ENCODE peak calls at places on chromosome 11, in five cellular contexts. Z is H1, B is GM12878, Y is K562, V is HCT116. A is an unnamed sample.

GRCh38 chr11:86162257-86162656 is 82.3 kb upstream of the EED start:
- DNase-seq in Z (no peak), B (no peak), Y (peak), V (no peak), A (peak)

GRCh38 chr11:19821993-19822392 is 109.4 kb downstream of the NAV2 start:
- DNase-seq in Z (no peak), B (no peak), Y (no peak), V (no peak), A (no peak)

GRCh38 chr11:17021550-17021949 is 7.3 kb upstream of the PLEKHA7 start:
- DNase-seq in Z (no peak), B (no peak), Y (no peak), V (no peak), A (no peak)

GRCh38 chr11:108975641-108976071 is 310.8 kb downstream of the DDX10 start:
- DNase-seq in Z (no peak), B (no peak), Y (no peak), V (no peak), A (no peak)

GRCh38 chr11:47928426-47928825 is 51.9 kb upstream of the PTPRJ start:
- DNase-seq in Z (no peak), B (no peak), Y (no peak), V (no peak), A (no peak)

GRCh38 chr11:111878385-111878765 is 590 bp downstream of the FDXACB1 start:
- DNase-seq in Z (no peak), B (no peak), Y (no peak), V (peak), A (no peak)

GRCh38 chr11:62370743-62371440 is 33.6 kb downstream of the ASRGL1 start:
- DNase-seq in Z (no peak), B (no peak), Y (no peak), V (no peak), A (no peak)

GRCh38 chr11:120400564-120401364 is 64.6 kb downstream of the ARHGEF12 start:
- DNase-seq in Z (no peak), B (peak), Y (no peak), V (peak), A (peak)

GRCh38 chr11:68081691-68082090 is 39.5 kb downstream of the CHKA start:
- DNase-seq in Z (no peak), B (no peak), Y (no peak), V (no peak), A (no peak)

GRCh38 chr11:109071712-109072524 is 350.1 kb upstream of the C11orf87 start:
- DNase-seq in Z (no peak), B (no peak), Y (no peak), V (no peak), A (no peak)

GRCh38 chr11:128213461-128213860 is 373.9 kb downstream of the ETS1 start:
- DNase-seq in Z (no peak), B (no peak), Y (no peak), V (no peak), A (no peak)

GRCh38 chr11:128506999-128507591 is 80.3 kb downstream of the ETS1 start:
- DNase-seq in Z (no peak), B (no peak), Y (no peak), V (no peak), A (peak)

GRCh38 chr11:44958165-44958564 is 7.5 kb upstream of the TP53I11 start:
- DNase-seq in Z (no peak), B (no peak), Y (no peak), V (no peak), A (no peak)

GRCh38 chr11:17979770-17980371 is 33.0 kb downstream of the SERGEF start:
- DNase-seq in Z (peak), B (no peak), Y (peak), V (no peak), A (peak)

GRCh38 chr11:58968251-58968711 is 29.0 kb downstream of the GLYATL1 start:
- DNase-seq in Z (no peak), B (no peak), Y (no peak), V (no peak), A (no peak)

GRCh38 chr11:125429174-125429707 is 66.8 kb downstream of the FEZ1 start:
- DNase-seq in Z (peak), B (no peak), Y (peak), V (peak), A (peak)

GRCh38 chr11:35649984-35650383 is 12.6 kb upstream of the TRIM44 start:
- DNase-seq in Z (no peak), B (no peak), Y (no peak), V (no peak), A (peak)

GRCh38 chr11:63923319-63923718 is 6.4 kb upstream of the RCOR2 start:
- DNase-seq in Z (no peak), B (no peak), Y (peak), V (no peak), A (no peak)

GRCh38 chr11:362642-363442 is 6.5 kb upstream of the B4GALNT4 start:
- DNase-seq in Z (no peak), B (no peak), Y (no peak), V (no peak), A (no peak)

GRCh38 chr11:66184728-66185127 is 83.7 kb upstream of the RAB1B start:
- DNase-seq in Z (no peak), B (no peak), Y (no peak), V (no peak), A (no peak)

GRCh38 chr11:12865871-12866595 is 143.1 kb upstream of the RASSF10 start:
- DNase-seq in Z (no peak), B (no peak), Y (no peak), V (no peak), A (no peak)

GRCh38 chr11:79896258-79896657 is 455.4 kb upstream of the TENM4 start:
- DNase-seq in Z (no peak), B (no peak), Y (no peak), V (no peak), A (no peak)

GRCh38 chr11:65559951-65560537 is 1.9 kb upstream of the LTBP3 start:
- DNase-seq in Z (no peak), B (no peak), Y (no peak), V (peak), A (peak)

GRCh38 chr11:78195917-78196545 is 7.3 kb downstream of the USP35 start:
- DNase-seq in Z (no peak), B (no peak), Y (no peak), V (no peak), A (no peak)

GRCh38 chr11:67082071-67082791 is 25.6 kb downstream of the RHOD start:
- DNase-seq in Z (peak), B (no peak), Y (peak), V (no peak), A (peak)

GRCh38 chr11:90241414-90241813 is 18.6 kb upstream of the CHORDC1 start:
- DNase-seq in Z (no peak), B (no peak), Y (no peak), V (no peak), A (no peak)

GRCh38 chr11:121864660-121865059 is 251.4 kb downstream of the BLID start:
- DNase-seq in Z (no peak), B (no peak), Y (no peak), V (no peak), A (no peak)

GRCh38 chr11:103378931-103379330 is 269.7 kb downstream of the DYNC2H1 start:
- DNase-seq in Z (no peak), B (no peak), Y (no peak), V (no peak), A (no peak)

GRCh38 chr11:119481021-119481666 is 58.2 kb upstream of the THY1 start:
- DNase-seq in Z (peak), B (peak), Y (peak), V (no peak), A (peak)

GRCh38 chr11:46106530-46107407 is 14.5 kb downstream of the PHF21A start:
- DNase-seq in Z (no peak), B (no peak), Y (peak), V (no peak), A (no peak)

GRCh38 chr11:10592331-10592730 is 23.9 kb upstream of the LYVE1 start:
- DNase-seq in Z (no peak), B (no peak), Y (no peak), V (peak), A (peak)

GRCh38 chr11:68505596-68505995 is 45.0 kb downstream of the PPP6R3 start:
- DNase-seq in Z (no peak), B (no peak), Y (no peak), V (no peak), A (no peak)

GRCh38 chr11:79077684-79078379 is 363.0 kb downstream of the TENM4 start:
- DNase-seq in Z (no peak), B (no peak), Y (no peak), V (no peak), A (peak)

GRCh38 chr11:119796363-119797060 is 67.5 kb upstream of the NECTIN1 start:
- DNase-seq in Z (no peak), B (no peak), Y (no peak), V (no peak), A (no peak)

GRCh38 chr11:96055706-96056387 is 131.9 kb upstream of the MTMR2 start:
- DNase-seq in Z (no peak), B (no peak), Y (no peak), V (no peak), A (no peak)

GRCh38 chr11:68661697-68662603 is 22.4 kb upstream of the GAL start:
- DNase-seq in Z (no peak), B (no peak), Y (no peak), V (no peak), A (no peak)

GRCh38 chr11:75583710-75584658 is 21.9 kb downstream of the SERPINH1 start:
- DNase-seq in Z (peak), B (no peak), Y (peak), V (no peak), A (peak)

GRCh38 chr11:8650401-8650990 is 32.0 kb downstream of the TRIM66 start:
- DNase-seq in Z (no peak), B (no peak), Y (no peak), V (no peak), A (no peak)
- H2AFZ ChIP-seq in Z (no peak), B (no peak), Y (no peak), V (no peak), A (no peak)

DNA sequence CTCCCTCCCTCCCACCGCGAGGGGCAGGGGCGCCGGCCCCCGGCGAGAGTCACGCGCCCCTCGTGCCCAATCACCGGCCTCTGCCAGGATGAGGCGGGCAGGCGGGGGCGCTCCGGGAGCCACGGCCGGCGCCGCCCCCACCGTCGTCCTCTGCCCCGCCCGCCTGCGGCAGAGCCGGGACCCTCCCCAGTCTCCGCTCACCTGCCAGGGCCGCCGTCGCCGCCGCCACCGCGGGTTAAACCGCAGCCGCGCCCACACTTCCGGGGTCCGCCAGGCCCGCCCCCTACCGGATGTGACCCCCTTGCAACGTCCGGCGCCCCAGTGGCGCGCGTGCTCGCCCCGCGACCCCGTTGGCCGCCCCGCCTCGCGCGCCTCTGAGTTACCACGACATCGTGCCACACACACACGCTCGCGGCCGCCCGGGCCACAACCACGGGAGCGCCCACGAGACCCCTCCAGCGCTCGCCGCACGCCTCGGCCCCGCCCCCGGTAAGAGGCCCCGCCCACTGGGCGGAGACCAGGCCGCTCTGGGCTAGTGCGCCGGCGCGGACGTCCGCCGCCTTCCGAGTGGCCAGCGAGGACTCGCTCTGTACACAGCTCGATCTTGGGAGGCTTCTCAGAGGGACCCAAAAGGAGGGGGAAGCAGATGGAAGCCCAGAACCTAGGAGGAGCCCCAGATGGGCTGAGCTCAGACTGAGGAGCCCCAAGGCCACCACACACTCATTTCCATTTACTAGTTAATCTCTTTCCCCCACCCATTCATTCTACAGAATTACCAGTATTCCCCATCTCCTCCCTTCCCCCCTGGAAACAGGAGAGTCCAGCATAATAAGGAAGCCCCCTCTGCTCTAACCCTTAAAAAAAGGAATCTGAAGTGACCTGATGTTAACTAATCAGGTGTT is at the start of gene VPS37C:
- DNase-seq in Z (peak), B (peak), Y (peak), V (peak), A (peak)
- TF ChIP-seq CTCF in Z (no peak), B (no peak), Y (no peak), V (no peak), A (no peak)

GRCh38 chr11:73229321-73230275 is 11.5 kb downstream of the P2RY2 start:
- DNase-seq in Z (no peak), B (no peak), Y (no peak), V (no peak), A (no peak)
- TF ChIP-seq POLR2AphosphoS5 in Z (no peak), B (no peak), Y (no peak), V (no peak), A (no peak)

DNA sequence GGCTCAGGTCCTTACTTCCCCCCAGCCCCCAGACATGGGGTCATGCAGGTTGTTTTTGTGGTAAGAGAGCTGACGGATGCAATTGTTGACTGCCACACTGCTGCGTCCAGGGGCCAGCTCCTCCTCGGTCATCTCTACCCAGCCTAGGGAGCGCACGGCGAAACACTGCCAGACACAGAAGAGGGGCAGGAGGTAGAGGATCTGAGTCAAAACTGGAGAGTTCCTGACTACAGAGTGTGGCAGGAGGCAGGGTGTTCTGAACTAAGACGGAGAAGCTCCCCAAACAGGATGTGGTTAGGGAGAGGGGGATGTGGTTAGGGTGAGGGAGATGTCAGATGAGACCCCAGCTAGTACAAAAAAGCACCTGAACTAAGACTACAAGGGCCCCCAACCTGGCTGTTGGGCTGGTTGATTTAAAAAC is 12.3 kb downstream of the SMPD1 start:
- DNase-seq in Z (no peak), B (peak), Y (no peak), V (no peak), A (no peak)
- H2AFZ ChIP-seq in Z (no peak), B (no peak), Y (no peak), V (no peak), A (no peak)

GRCh38 chr11:83115551-83115950 is 41.4 kb upstream of the PCF11 start:
- DNase-seq in Z (no peak), B (no peak), Y (no peak), V (no peak), A (no peak)
- TF ChIP-seq CTCF in Z (no peak), B (no peak), Y (no peak), V (no peak), A (no peak)

GRCh38 chr11:123429851-123430735 is at the start of gene GRAMD1B:
- DNase-seq in Z (peak), B (no peak), Y (no peak), V (no peak), A (peak)
- TF ChIP-seq POLR2AphosphoS5 in Z (no peak), B (no peak), Y (no peak), V (no peak), A (peak)

GRCh38 chr11:2911088-2912037 is 17.9 kb downstream of the PHLDA2 start:
- DNase-seq in Z (no peak), B (no peak), Y (no peak), V (no peak), A (no peak)
- H2AFZ ChIP-seq in Z (no peak), B (no peak), Y (no peak), V (no peak), A (no peak)

A was measured in endothelial cell of umbilical vein.